ENCODE peak calls at places on chromosomes 3 and 15, in six cellular contexts. One of them, this sample, is unnamed.

GRCh38 chr3:161212892-161213291 is 8.2 kb upstream of the NMD3 start:
- DNase-seq in neural progenitor cell: no peak
- DNase-seq in IMR-90: no peak
- DNase-seq in HCT116: no peak
- DNase-seq in fibroblast of lung: peak; percentile 5
- DNase-seq in K562: no peak
- DNase-seq in this sample: no peak

GRCh38 chr15:66780172-66780972 is 78.3 kb downstream of the SMAD6 start:
- DNase-seq in neural progenitor cell: no peak
- DNase-seq in IMR-90: peak; percentile 93
- DNase-seq in HCT116: no peak
- DNase-seq in fibroblast of lung: peak; percentile 77
- DNase-seq in K562: no peak
- DNase-seq in this sample: peak; percentile 88

GRCh38 chr15:73225358-73226015 is 143.3 kb downstream of the HCN4 start:
- DNase-seq in neural progenitor cell: peak; percentile 3
- DNase-seq in IMR-90: no peak
- DNase-seq in HCT116: no peak
- DNase-seq in fibroblast of lung: no peak
- DNase-seq in K562: peak; percentile 32
- DNase-seq in this sample: no peak

GRCh38 chr15:67177750-67178149 is 76.7 kb downstream of the AAGAB start:
- DNase-seq in neural progenitor cell: no peak
- DNase-seq in IMR-90: peak; percentile 83
- DNase-seq in HCT116: no peak
- DNase-seq in fibroblast of lung: peak; percentile 69
- DNase-seq in K562: no peak
- DNase-seq in this sample: no peak

GRCh38 chr15:38559131-38559530 is 5.5 kb downstream of the RASGRP1 start:
- DNase-seq in neural progenitor cell: no peak
- DNase-seq in IMR-90: no peak
- DNase-seq in HCT116: no peak
- DNase-seq in fibroblast of lung: no peak
- DNase-seq in K562: no peak
- DNase-seq in this sample: no peak

GRCh38 chr15:91944334-91944733 is 90.8 kb downstream of the SLCO3A1 start:
- DNase-seq in neural progenitor cell: no peak
- DNase-seq in IMR-90: no peak
- DNase-seq in HCT116: no peak
- DNase-seq in fibroblast of lung: no peak
- DNase-seq in K562: no peak
- DNase-seq in this sample: no peak

GRCh38 chr3:48685603-48686511 is at the start of gene NCKIPSD:
- DNase-seq in neural progenitor cell: peak; percentile 97
- DNase-seq in IMR-90: peak; percentile 69
- DNase-seq in HCT116: peak; percentile 60
- DNase-seq in fibroblast of lung: peak; percentile 76
- DNase-seq in K562: peak; percentile 91
- DNase-seq in this sample: peak; percentile 96

GRCh38 chr3:58532794-58533220 is 4.2 kb downstream of the ACOX2 start:
- DNase-seq in neural progenitor cell: peak; percentile 80
- DNase-seq in IMR-90: peak; percentile 65
- DNase-seq in HCT116: peak; percentile 69
- DNase-seq in fibroblast of lung: peak; percentile 67
- DNase-seq in K562: peak; percentile 73
- DNase-seq in this sample: peak; percentile 87

GRCh38 chr15:47975422-47975821 is 145.4 kb upstream of the SLC24A5 start:
- DNase-seq in neural progenitor cell: peak; percentile 80
- DNase-seq in IMR-90: no peak
- DNase-seq in HCT116: no peak
- DNase-seq in fibroblast of lung: no peak
- DNase-seq in K562: no peak
- DNase-seq in this sample: no peak

GRCh38 chr3:126912491-126913195 is 70.3 kb upstream of the PLXNA1 start:
- DNase-seq in neural progenitor cell: no peak
- DNase-seq in IMR-90: no peak
- DNase-seq in HCT116: no peak
- DNase-seq in fibroblast of lung: no peak
- DNase-seq in K562: no peak
- DNase-seq in this sample: no peak

GRCh38 chr3:192482809-192483208 is 244.5 kb downstream of the FGF12 start:
- DNase-seq in neural progenitor cell: no peak
- DNase-seq in IMR-90: no peak
- DNase-seq in HCT116: no peak
- DNase-seq in fibroblast of lung: no peak
- DNase-seq in K562: no peak
- DNase-seq in this sample: no peak

GRCh38 chr15:62075595-62076279 is 9.0 kb downstream of the C2CD4A start:
- DNase-seq in neural progenitor cell: no peak
- DNase-seq in IMR-90: peak; percentile 56
- DNase-seq in HCT116: no peak
- DNase-seq in fibroblast of lung: peak; percentile 56
- DNase-seq in K562: no peak
- DNase-seq in this sample: no peak

GRCh38 chr3:112348945-112349344 is 16.0 kb downstream of the CD200 start:
- DNase-seq in neural progenitor cell: no peak
- DNase-seq in IMR-90: no peak
- DNase-seq in HCT116: no peak
- DNase-seq in fibroblast of lung: no peak
- DNase-seq in K562: no peak
- DNase-seq in this sample: no peak

GRCh38 chr15:42490743-42491539 is at the start of gene ZNF106:
- DNase-seq in neural progenitor cell: peak; percentile 95
- DNase-seq in IMR-90: peak; percentile 92
- DNase-seq in HCT116: peak; percentile 76
- DNase-seq in fibroblast of lung: peak; percentile 93
- DNase-seq in K562: peak; percentile 96
- DNase-seq in this sample: peak; percentile 95
- TF ChIP-seq CTCF in neural progenitor cell: peak; percentile 38
- TF ChIP-seq CTCF in IMR-90: peak; percentile 20
- TF ChIP-seq CTCF in HCT116: no peak
- TF ChIP-seq CTCF in fibroblast of lung: peak; percentile 18
- TF ChIP-seq CTCF in K562: peak; percentile 40
- TF ChIP-seq CTCF in this sample: no peak

DNA sequence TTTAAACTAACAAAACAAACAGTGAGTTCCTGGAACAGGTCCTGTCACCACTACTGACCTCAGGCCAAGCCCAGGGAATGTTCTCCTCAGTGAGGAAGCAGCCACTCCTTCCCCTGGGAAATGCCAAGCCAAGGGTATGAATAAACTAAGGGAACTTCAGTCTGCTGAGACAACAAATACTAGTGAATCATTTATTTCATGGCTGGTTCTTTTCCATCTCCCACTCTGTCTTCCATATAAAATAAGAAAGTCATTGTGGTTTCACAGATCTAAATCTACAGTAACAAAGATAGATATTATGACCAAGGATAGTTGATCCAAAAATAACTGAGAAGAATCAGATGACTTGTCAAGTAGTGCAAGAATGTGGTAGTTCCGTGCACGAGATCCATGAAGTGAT is 414.1 kb upstream of the ALCAM start:
- DNase-seq in neural progenitor cell: no peak
- DNase-seq in IMR-90: peak; percentile 88
- DNase-seq in HCT116: no peak
- DNase-seq in fibroblast of lung: peak; percentile 88
- DNase-seq in K562: no peak
- DNase-seq in this sample: no peak
- H3K9ac ChIP-seq in neural progenitor cell: no peak overlapping the region
- H3K9ac ChIP-seq in IMR-90: no peak overlapping the region
- H3K9ac ChIP-seq in HCT116: no peak overlapping the region
- H3K9ac ChIP-seq in fibroblast of lung: no peak overlapping the region
- H3K9ac ChIP-seq in K562: no peak overlapping the region
- H3K9ac ChIP-seq in this sample: no peak overlapping the region

DNA sequence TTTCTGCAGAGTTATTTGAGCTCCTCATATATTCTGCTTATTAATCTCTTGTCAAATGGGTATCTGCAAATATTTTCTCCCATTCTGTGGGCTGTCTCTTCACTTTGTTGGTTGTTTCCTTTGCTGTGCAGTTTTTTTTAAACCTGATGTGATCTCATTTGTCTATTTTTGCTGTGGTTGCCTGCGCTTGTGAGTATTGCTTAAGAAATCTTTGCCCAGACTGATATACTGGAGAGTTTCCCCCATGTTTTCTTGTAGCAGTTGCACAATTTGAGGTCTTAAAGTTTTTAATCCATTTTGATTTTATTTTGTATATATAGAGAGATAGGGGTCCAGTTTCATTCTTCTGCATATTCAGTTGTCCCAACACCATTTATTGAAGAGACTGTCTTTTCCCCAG is 102.3 kb downstream of the POLQ start:
- DNase-seq in neural progenitor cell: no peak
- DNase-seq in IMR-90: peak; percentile 26
- DNase-seq in HCT116: no peak
- DNase-seq in fibroblast of lung: peak; percentile 3
- DNase-seq in K562: no peak
- DNase-seq in this sample: no peak
- TF ChIP-seq CTCF in neural progenitor cell: no peak
- TF ChIP-seq CTCF in IMR-90: no peak
- TF ChIP-seq CTCF in HCT116: no peak
- TF ChIP-seq CTCF in fibroblast of lung: no peak
- TF ChIP-seq CTCF in K562: no peak
- TF ChIP-seq CTCF in this sample: no peak

DNA sequence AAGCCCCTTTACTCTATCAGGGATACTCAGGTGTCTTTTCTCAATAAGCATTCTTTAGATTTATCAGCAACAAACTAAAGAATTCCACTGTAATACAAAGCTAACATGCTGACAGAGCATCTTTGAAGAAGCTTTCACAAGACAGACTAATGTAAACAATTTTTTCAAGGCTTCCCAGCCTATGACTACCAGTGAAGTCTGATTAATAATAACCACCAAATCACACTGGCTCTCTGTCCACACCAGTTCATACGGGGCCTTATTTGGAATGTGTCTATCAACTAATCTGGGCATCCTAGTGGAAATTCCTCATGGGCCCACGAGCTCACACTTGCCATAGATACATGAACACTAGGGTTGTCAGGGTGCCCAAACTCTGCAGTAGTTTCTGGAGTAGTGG is 84.5 kb downstream of the EFL1 start:
- DNase-seq in neural progenitor cell: no peak
- DNase-seq in IMR-90: peak; percentile 83
- DNase-seq in HCT116: no peak
- DNase-seq in fibroblast of lung: peak; percentile 80
- DNase-seq in K562: no peak
- DNase-seq in this sample: no peak
- H3K9ac ChIP-seq in neural progenitor cell: no peak overlapping the region
- H3K9ac ChIP-seq in IMR-90: no peak overlapping the region
- H3K9ac ChIP-seq in HCT116: no peak overlapping the region
- H3K9ac ChIP-seq in fibroblast of lung: no peak overlapping the region
- H3K9ac ChIP-seq in K562: no peak overlapping the region
- H3K9ac ChIP-seq in this sample: no peak overlapping the region

DNA sequence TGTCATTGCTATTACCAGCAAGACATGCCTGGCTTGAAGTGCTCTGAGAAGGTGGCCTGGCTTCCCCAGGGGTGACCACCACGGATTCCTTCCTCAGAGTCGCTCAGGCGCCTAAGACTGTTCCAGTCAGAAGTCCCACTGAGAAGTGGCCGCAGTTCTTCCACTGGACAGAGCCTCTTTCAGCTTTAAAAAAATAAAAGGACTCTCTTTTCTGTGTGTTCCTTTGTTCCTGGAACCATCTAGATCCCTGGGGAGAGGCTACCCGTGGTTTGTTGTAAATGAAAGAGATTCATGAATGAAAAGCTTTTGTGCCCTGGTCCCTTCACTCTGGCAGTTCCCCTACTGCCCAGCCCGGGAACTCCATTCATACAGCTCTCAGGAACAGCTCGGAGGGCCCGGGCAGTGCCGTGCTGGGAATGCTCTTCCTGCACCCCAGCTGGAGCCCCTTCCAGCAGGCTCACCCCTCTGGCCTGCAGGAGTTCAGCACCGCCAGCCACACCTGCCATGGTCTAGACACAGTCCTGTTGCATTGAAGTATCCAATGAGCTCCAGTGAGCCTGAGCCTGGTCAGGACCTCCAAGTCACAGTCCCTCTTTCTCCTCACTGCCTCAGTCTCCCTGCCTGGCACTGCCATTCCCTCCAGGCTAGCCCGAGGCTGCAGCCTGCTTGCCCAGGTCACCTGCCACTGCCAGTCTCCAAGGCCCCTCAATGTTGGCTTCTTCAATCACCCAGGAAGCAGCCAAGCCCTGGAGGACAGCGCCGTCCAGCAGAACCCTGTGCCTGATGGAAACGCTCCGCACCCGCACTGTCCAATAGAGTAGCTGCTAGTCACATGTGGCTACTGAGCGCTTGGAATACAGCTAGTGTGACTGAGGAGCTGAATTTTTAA is 75.4 kb downstream of the XXYLT1 start:
- DNase-seq in neural progenitor cell: peak; percentile 87
- DNase-seq in IMR-90: no peak
- DNase-seq in HCT116: no peak
- DNase-seq in fibroblast of lung: no peak
- DNase-seq in K562: no peak
- DNase-seq in this sample: peak; percentile 63
- TF ChIP-seq CTCF in neural progenitor cell: peak; percentile 31
- TF ChIP-seq CTCF in IMR-90: no peak
- TF ChIP-seq CTCF in HCT116: no peak
- TF ChIP-seq CTCF in fibroblast of lung: no peak
- TF ChIP-seq CTCF in K562: no peak
- TF ChIP-seq CTCF in this sample: no peak

This sample was measured in kidney.